ENCODE peak calls at places on chromosomes 2 and 18, in nine cellular contexts. C, U, J, O, N, P, G, W and Y are unnamed samples.

GRCh38 chr2:200298015-200298414 is 8.5 kb upstream of the SPATS2L start:
- DNase-seq in C (no peak), U (no peak), J (no peak), O (peak), N (no peak), P (no peak), G (no peak), W (no peak), Y (no peak)

GRCh38 chr18:55319517-55319905 is 268.5 kb downstream of the TCF4 start:
- DNase-seq in C (peak), U (no peak), J (peak), O (peak), N (no peak), P (no peak), G (no peak), W (no peak), Y (no peak)

GRCh38 chr2:100141906-100142305 is 484 bp downstream of the AFF3 start:
- DNase-seq in C (peak), U (no peak), J (no peak), O (no peak), N (no peak), P (no peak), G (no peak), W (no peak), Y (no peak)

GRCh38 chr18:36419188-36419912 is 121.8 kb downstream of the FHOD3 start:
- DNase-seq in C (no peak), U (no peak), J (peak), O (no peak), N (no peak), P (no peak), G (no peak), W (no peak), Y (no peak)

GRCh38 chr18:79911871-79912270 is 39.6 kb downstream of the SLC66A2 start:
- DNase-seq in C (no peak), U (no peak), J (no peak), O (no peak), N (no peak), P (no peak), G (no peak), W (no peak), Y (no peak)

GRCh38 chr2:102483086-102483485 is 10.1 kb downstream of the SLC9A4 start:
- DNase-seq in C (no peak), U (no peak), J (no peak), O (no peak), N (no peak), P (no peak), G (no peak), W (no peak), Y (no peak)

GRCh38 chr2:148552675-148553331 is 91.7 kb upstream of the EPC2 start:
- DNase-seq in C (peak), U (peak), J (peak), O (peak), N (peak), P (no peak), G (no peak), W (peak), Y (no peak)

GRCh38 chr2:145845207-145845894 is 1325.4 kb upstream of the ZEB2 start:
- DNase-seq in C (peak), U (peak), J (peak), O (peak), N (no peak), P (no peak), G (no peak), W (no peak), Y (no peak)

GRCh38 chr2:240786871-240787311 is 33.1 kb downstream of the KIF1A start:
- DNase-seq in C (no peak), U (no peak), J (no peak), O (no peak), N (no peak), P (no peak), G (no peak), W (no peak), Y (no peak)

GRCh38 chr2:196076778-196077568 is 8.3 kb upstream of the DNAH7 start:
- DNase-seq in C (peak), U (no peak), J (no peak), O (no peak), N (no peak), P (no peak), G (no peak), W (no peak), Y (no peak)

GRCh38 chr2:168478206-168478605 is 22.1 kb downstream of the CERS6 start:
- DNase-seq in C (no peak), U (no peak), J (no peak), O (no peak), N (no peak), P (no peak), G (no peak), W (no peak), Y (no peak)

GRCh38 chr2:42493468-42493884 is 306 bp downstream of the KCNG3 start:
- DNase-seq in C (no peak), U (peak), J (no peak), O (no peak), N (peak), P (no peak), G (no peak), W (no peak), Y (no peak)

GRCh38 chr2:72603481-72603880 is 222.4 kb downstream of the EXOC6B start:
- DNase-seq in C (no peak), U (no peak), J (peak), O (peak), N (no peak), P (no peak), G (no peak), W (no peak), Y (no peak)

GRCh38 chr2:170822885-170823799 is 6.5 kb downstream of the GAD1 start:
- DNase-seq in C (no peak), U (no peak), J (no peak), O (no peak), N (no peak), P (peak), G (no peak), W (no peak), Y (peak)

GRCh38 chr2:10995366-10995970 is 83.7 kb downstream of the KCNF1 start:
- DNase-seq in C (no peak), U (no peak), J (no peak), O (no peak), N (no peak), P (no peak), G (no peak), W (no peak), Y (no peak)

GRCh38 chr2:12008425-12009061 is 262.1 kb downstream of the LPIN1 start:
- DNase-seq in C (peak), U (no peak), J (peak), O (peak), N (no peak), P (no peak), G (no peak), W (no peak), Y (no peak)

GRCh38 chr2:10240161-10240681 is 62.5 kb upstream of the HPCAL1 start:
- DNase-seq in C (no peak), U (no peak), J (no peak), O (no peak), N (no peak), P (no peak), G (no peak), W (no peak), Y (no peak)

GRCh38 chr2:166180951-166181812 is 53.4 kb upstream of the SCN1A start:
- DNase-seq in C (peak), U (peak), J (peak), O (peak), N (no peak), P (no peak), G (peak), W (peak), Y (peak)